ENCODE peak calls at places on chromosomes 4 and X, in nine cellular contexts. F is stimulated activated CD4-positive, alpha-beta T cell treated with anti-CD3 and anti-CD28 coated beads, Interleukin-4, amount 100 ng/mL, for 48 hours; I is KG1; M is NCI-H748 treated with DMSO at 0.1 percent for 48 hours; K is cardiac muscle cell; N is NCI-H187 treated with DMSO at 0.1 percent for 48 hours; W is GDM1; X is heart right ventricle; O is stimulated activated naive CD8-positive, alpha-beta T cell treated with anti-CD3 and anti-CD28 coated beads, Interleukin-15, amount 100 ng/mL, for 72 hours. B is an unnamed sample.

GRCh38 chr4:107196312-107196711 is 160.2 kb upstream of the DKK2 start:
- DNase-seq in M (no peak), X (no peak), W (no peak), K (no peak), I (no peak), N (no peak), O (no peak), F (no peak), B (no peak)

GRCh38 chr4:153947124-153947523 is 158.2 kb upstream of the SFRP2 start:
- DNase-seq in X (no peak), N (no peak), I (no peak), O (no peak), F (no peak), W (no peak), M (no peak), K (no peak), B (no peak)

GRCh38 chr4:155632314-155632713 is 34.3 kb upstream of the GUCY1A1 start:
- DNase-seq in I (no peak), M (no peak), X (no peak), K (no peak), W (no peak), N (no peak), F (no peak), O (no peak), B (no peak)

GRCh38 chr4:40728341-40728740 is 21.4 kb upstream of the NSUN7 start:
- DNase-seq in O (no peak), M (no peak), N (no peak), W (no peak), I (no peak), K (no peak), F (no peak), X (no peak), B (no peak)

GRCh38 chr4:139556735-139557505 is 901 bp upstream of the SETD7 start:
- DNase-seq in W (peak), M (peak), N (peak), I (peak), X (peak), O (peak), F (peak), K (no peak), B (peak)

GRCh38 chrX:123237271-123237670 is 53.2 kb downstream of the GRIA3 start:
- DNase-seq in O (no peak), W (no peak), F (no peak), M (no peak), N (no peak), I (no peak), K (no peak), X (no peak), B (no peak)

GRCh38 chrX:103878466-103879151 is 46.6 kb upstream of the RAB9B start:
- DNase-seq in I (no peak), W (no peak), M (no peak), K (peak), N (no peak), O (no peak), F (no peak), X (peak), B (no peak)

GRCh38 chr4:128846063-128846462 is 36.6 kb downstream of the JADE1 start:
- DNase-seq in W (no peak), K (no peak), O (no peak), F (no peak), I (no peak), N (peak), M (peak), X (no peak), B (no peak)

GRCh38 chrX:148135738-148136137 is 154.6 kb downstream of the FMR1NB start:
- DNase-seq in W (no peak), K (peak), N (no peak), X (no peak), O (no peak), F (no peak), M (no peak), I (no peak), B (no peak)

GRCh38 chr4:74671074-74671698 is 123.1 kb downstream of the BTC start:
- DNase-seq in N (no peak), X (peak), M (peak), I (peak), O (peak), K (peak), F (peak), W (peak), B (peak)

GRCh38 chr4:161466321-161466720 is 697.5 kb downstream of the FSTL5 start:
- DNase-seq in K (no peak), F (no peak), I (no peak), O (no peak), X (no peak), M (no peak), W (no peak), N (no peak), B (no peak)

GRCh38 chr4:8108261-8108660 is 50.4 kb downstream of the ABLIM2 start:
- DNase-seq in I (no peak), W (no peak), M (no peak), X (no peak), O (no peak), N (no peak), K (no peak), F (no peak), B (no peak)

GRCh38 chr4:5632571-5632970 is 75.8 kb downstream of the EVC2 start:
- DNase-seq in W (no peak), N (no peak), I (no peak), M (no peak), X (no peak), O (no peak), F (no peak), K (no peak), B (no peak)

GRCh38 chr4:83850435-83850834 is 314.5 kb downstream of the GPAT3 start:
- DNase-seq in O (no peak), M (no peak), K (no peak), X (no peak), W (no peak), I (no peak), N (no peak), F (no peak), B (no peak)

GRCh38 chr4:8302331-8302730 is 32.8 kb downstream of the HTRA3 start:
- DNase-seq in X (no peak), F (no peak), I (no peak), W (no peak), K (no peak), N (no peak), O (no peak), M (no peak), B (no peak)

GRCh38 chr4:137530176-137530575 is 2.1 kb downstream of the PCDH18 start:
- DNase-seq in X (no peak), O (no peak), W (no peak), K (peak), I (no peak), F (no peak), N (no peak), M (no peak), B (no peak)

GRCh38 chrX:49282647-49283011 is 13.0 kb downstream of the PPP1R3F start:
- DNase-seq in W (no peak), M (peak), K (peak), I (no peak), X (no peak), F (no peak), N (no peak), O (no peak), B (no peak)

GRCh38 chrX:70322784-70323183 is 32.9 kb downstream of the KIF4A start:
- DNase-seq in I (no peak), X (no peak), N (no peak), F (no peak), W (no peak), K (no peak), O (no peak), M (no peak), B (no peak)

GRCh38 chr4:6546681-6547447 is 28.1 kb upstream of the MAN2B2 start:
- DNase-seq in X (peak), W (peak), O (peak), I (peak), N (peak), M (peak), K (peak), F (peak), B (no peak)

GRCh38 chrX:107823456-107823855 is 2.2 kb upstream of the MID2 start:
- DNase-seq in F (no peak), N (no peak), W (no peak), X (no peak), M (no peak), K (peak), O (no peak), I (no peak), B (no peak)

GRCh38 chrX:135520022-135520552 is 373 bp upstream of the INTS6L start:
- DNase-seq in O (no peak), X (no peak), N (no peak), F (no peak), I (no peak), K (peak), W (no peak), M (no peak), B (no peak)

GRCh38 chr4:33850503-33850902 is 2393.8 kb downstream of the ARAP2 start:
- DNase-seq in F (no peak), I (peak), M (no peak), W (no peak), K (no peak), X (no peak), N (no peak), O (no peak), B (no peak)

GRCh38 chrX:19670321-19670750 is 155.0 kb upstream of the MAP3K15 start:
- DNase-seq in O (no peak), I (no peak), F (no peak), X (no peak), M (no peak), N (no peak), K (peak), W (no peak), B (no peak)

GRCh38 chr4:124053872-124054538 is 657.4 kb downstream of the SPRY1 start:
- DNase-seq in K (peak), O (no peak), N (no peak), W (no peak), I (no peak), X (no peak), F (no peak), M (no peak), B (no peak)

GRCh38 chr4:40316333-40316781 is 18.8 kb upstream of the CHRNA9 start:
- DNase-seq in W (no peak), K (peak), N (no peak), I (no peak), O (peak), M (no peak), X (no peak), F (no peak), B (no peak)

GRCh38 chr4:11426716-11427115 is 2.0 kb downstream of the HS3ST1 start:
- DNase-seq in M (no peak), F (no peak), I (no peak), W (no peak), K (peak), N (no peak), O (no peak), X (no peak), B (no peak)

B was measured in stimulated activated naive B cell treated with anti-CD40 and anti-IgM and Interleukin-4, amounts not matched to agents 10 μg/mL and 1 μg/mL and 100 μg/mL, for 72 hours.